ENCODE peak calls at places on chromosomes 2 and 18, in eight cellular contexts. M is RPMI7951, I is NCI-H510A treated with DMSO at 0.1 percent for 48 hours, D is NCI-H2081, N is frontal cortex, O is MV-4-11, Y is A172, U is left lobe of liver. H is an unnamed sample.

GRCh38 chr2:139742216-139743172 is 962.3 kb upstream of the NXPH2 start:
- DNase-seq in D (no peak), M (no peak), N (no peak), Y (no peak), I (no peak), U (no peak), O (no peak), H (no peak)

GRCh38 chr2:138579556-138579955 is 78.0 kb downstream of the SPOPL start:
- DNase-seq in M (no peak), U (no peak), D (no peak), I (no peak), Y (no peak), O (no peak), N (no peak), H (no peak)

GRCh38 chr2:71452565-71452964 is 796 bp upstream of the DYSF start:
- DNase-seq in O (peak), M (peak), I (peak), D (peak), U (no peak), Y (peak), N (no peak), H (no peak)

GRCh38 chr2:231662811-231663457 is 45.4 kb upstream of the PTMA start:
- DNase-seq in Y (no peak), M (no peak), I (no peak), N (no peak), O (no peak), U (no peak), D (no peak), H (no peak)

GRCh38 chr2:10732924-10733583 is 11.6 kb downstream of the ATP6V1C2 start:
- DNase-seq in Y (no peak), I (peak), N (no peak), M (no peak), O (no peak), D (peak), U (no peak), H (peak)

GRCh38 chr2:20757405-20758090 is 65.4 kb downstream of the LDAH start:
- DNase-seq in U (peak), D (no peak), Y (no peak), O (no peak), M (no peak), I (no peak), N (no peak), H (no peak)

GRCh38 chr18:33733376-33733775 is 155.4 kb downstream of the ASXL3 start:
- DNase-seq in Y (no peak), M (no peak), U (no peak), N (no peak), O (no peak), D (no peak), I (peak), H (no peak)

GRCh38 chr2:178692845-178693244 is 114.4 kb downstream of the TTN start:
- DNase-seq in N (no peak), D (no peak), Y (no peak), M (no peak), U (no peak), I (no peak), O (no peak), H (no peak)

GRCh38 chr2:15447381-15447780 is 113.8 kb downstream of the NBAS start:
- DNase-seq in D (no peak), U (no peak), N (no peak), M (no peak), O (no peak), I (no peak), Y (no peak), H (no peak)

GRCh38 chr2:74577448-74577847 is 22.9 kb downstream of the DOK1 start:
- DNase-seq in I (no peak), N (no peak), U (no peak), M (peak), D (no peak), Y (no peak), O (peak), H (no peak)

GRCh38 chr2:108428286-108429009 is 20.6 kb upstream of the GCC2 start:
- DNase-seq in O (no peak), M (no peak), U (no peak), D (no peak), I (no peak), Y (no peak), N (no peak), H (no peak)

GRCh38 chr2:86315084-86315483 is 22.3 kb downstream of the REEP1 start:
- DNase-seq in U (no peak), Y (no peak), O (no peak), D (no peak), M (no peak), I (no peak), N (no peak), H (no peak)

GRCh38 chr2:75465317-75465998 is 95.3 kb downstream of the EVA1A start:
- DNase-seq in U (no peak), M (peak), Y (peak), N (no peak), D (peak), O (no peak), I (peak), H (no peak)

GRCh38 chr2:205903549-205904129 is 182.3 kb downstream of the INO80D start:
- DNase-seq in M (peak), O (peak), I (peak), U (peak), N (no peak), Y (no peak), D (no peak), H (no peak)

GRCh38 chr2:162029287-162029901 is 44.6 kb downstream of the DPP4 start:
- DNase-seq in D (no peak), I (no peak), N (no peak), Y (peak), O (peak), M (peak), U (peak), H (no peak)

GRCh38 chr18:77138270-77138669 is 5.7 kb upstream of the MBP start:
- DNase-seq in Y (no peak), N (no peak), D (no peak), O (no peak), I (no peak), U (no peak), M (no peak), H (peak)

GRCh38 chr2:2942225-2942624 is 435.4 kb downstream of the EIPR1 start:
- DNase-seq in Y (no peak), D (no peak), M (no peak), O (no peak), N (no peak), I (no peak), U (no peak), H (no peak)

GRCh38 chr2:102094917-102095316 is 47.6 kb upstream of the IL1R1 start:
- DNase-seq in U (no peak), M (peak), O (peak), I (no peak), Y (peak), D (no peak), N (no peak), H (no peak)

GRCh38 chr18:43465483-43465882 is 188.2 kb upstream of the SYT4 start:
- DNase-seq in M (no peak), D (no peak), I (no peak), O (no peak), Y (no peak), U (no peak), N (no peak), H (no peak)

H was measured in DMS79 treated with DMSO at 0.1 percent for 48 hours.